ENCODE peak calls at places on chromosomes 13 and 19, in ten cellular contexts. One of them, this sample, is unnamed.

GRCh38 chr13:31227870-31228269 is 28.1 kb downstream of the B3GLCT start:
- DNase-seq in MCF 10A: no peak
- DNase-seq in HCT116: no peak
- DNase-seq in colonic mucosa: no peak
- DNase-seq in activated B cell treated with CpG ODN at 0.5 μM for 24 hours: no peak
- DNase-seq in omental fat pad: no peak
- DNase-seq in HepG2: no peak
- DNase-seq in fibroblast of mammary gland: no peak
- DNase-seq in WTC11: no peak
- DNase-seq in neural progenitor cell: no peak
- DNase-seq in this sample: no peak

GRCh38 chr13:19172007-19172646 is 9.5 kb downstream of the TUBA3C start:
- DNase-seq in MCF 10A: no peak
- DNase-seq in HCT116: no peak
- DNase-seq in colonic mucosa: no peak
- DNase-seq in activated B cell treated with CpG ODN at 0.5 μM for 24 hours: no peak
- DNase-seq in omental fat pad: no peak
- DNase-seq in HepG2: no peak
- DNase-seq in fibroblast of mammary gland: no peak
- DNase-seq in WTC11: no peak
- DNase-seq in neural progenitor cell: no peak
- DNase-seq in this sample: no peak

GRCh38 chr19:8109890-8110662 is 39.3 kb downstream of the FBN3 start:
- DNase-seq in MCF 10A: no peak
- DNase-seq in HCT116: no peak
- DNase-seq in colonic mucosa: no peak
- DNase-seq in activated B cell treated with CpG ODN at 0.5 μM for 24 hours: no peak
- DNase-seq in omental fat pad: no peak
- DNase-seq in HepG2: no peak
- DNase-seq in fibroblast of mammary gland: no peak
- DNase-seq in WTC11: no peak
- DNase-seq in neural progenitor cell: no peak
- DNase-seq in this sample: no peak

GRCh38 chr19:34335914-34336313 is 29.1 kb upstream of the GPI start:
- DNase-seq in MCF 10A: no peak
- DNase-seq in HCT116: no peak
- DNase-seq in colonic mucosa: no peak
- DNase-seq in activated B cell treated with CpG ODN at 0.5 μM for 24 hours: no peak
- DNase-seq in omental fat pad: no peak
- DNase-seq in HepG2: peak; percentile 57
- DNase-seq in fibroblast of mammary gland: no peak
- DNase-seq in WTC11: no peak
- DNase-seq in neural progenitor cell: no peak
- DNase-seq in this sample: no peak

GRCh38 chr19:55014714-55015113 is 23.4 kb downstream of the GP6 start:
- DNase-seq in MCF 10A: no peak
- DNase-seq in HCT116: no peak
- DNase-seq in colonic mucosa: no peak
- DNase-seq in activated B cell treated with CpG ODN at 0.5 μM for 24 hours: no peak
- DNase-seq in omental fat pad: no peak
- DNase-seq in HepG2: no peak
- DNase-seq in fibroblast of mammary gland: no peak
- DNase-seq in WTC11: no peak
- DNase-seq in neural progenitor cell: no peak
- DNase-seq in this sample: no peak

GRCh38 chr19:58572818-58573657 is at the start of gene MZF1:
- DNase-seq in MCF 10A: peak; percentile 100
- DNase-seq in HCT116: peak; percentile 100
- DNase-seq in colonic mucosa: peak; percentile 99
- DNase-seq in activated B cell treated with CpG ODN at 0.5 μM for 24 hours: peak; percentile 100
- DNase-seq in omental fat pad: peak; percentile 99
- DNase-seq in HepG2: peak; percentile 99
- DNase-seq in fibroblast of mammary gland: peak; percentile 100
- DNase-seq in WTC11: peak; percentile 99
- DNase-seq in neural progenitor cell: peak; percentile 100
- DNase-seq in this sample: peak; percentile 100

GRCh38 chr19:34481861-34482379 is 362 bp downstream of the WTIP start:
- DNase-seq in MCF 10A: peak; percentile 30
- DNase-seq in HCT116: no peak
- DNase-seq in colonic mucosa: no peak
- DNase-seq in activated B cell treated with CpG ODN at 0.5 μM for 24 hours: no peak
- DNase-seq in omental fat pad: no peak
- DNase-seq in HepG2: no peak
- DNase-seq in fibroblast of mammary gland: peak; percentile 56
- DNase-seq in WTC11: peak; percentile 39
- DNase-seq in neural progenitor cell: no peak
- DNase-seq in this sample: peak; percentile 70

GRCh38 chr19:42095814-42096230 is 19.9 kb downstream of the ZNF574 start:
- DNase-seq in MCF 10A: no peak
- DNase-seq in HCT116: no peak
- DNase-seq in colonic mucosa: no peak
- DNase-seq in activated B cell treated with CpG ODN at 0.5 μM for 24 hours: no peak
- DNase-seq in omental fat pad: no peak
- DNase-seq in HepG2: no peak
- DNase-seq in fibroblast of mammary gland: no peak
- DNase-seq in WTC11: peak; percentile 94
- DNase-seq in neural progenitor cell: peak; percentile 83
- DNase-seq in this sample: no peak

GRCh38 chr19:28333909-28334308 is 879.0 kb downstream of the UQCRFS1 start:
- DNase-seq in MCF 10A: no peak
- DNase-seq in HCT116: no peak
- DNase-seq in colonic mucosa: no peak
- DNase-seq in activated B cell treated with CpG ODN at 0.5 μM for 24 hours: no peak
- DNase-seq in omental fat pad: no peak
- DNase-seq in HepG2: no peak
- DNase-seq in fibroblast of mammary gland: no peak
- DNase-seq in WTC11: no peak
- DNase-seq in neural progenitor cell: no peak
- DNase-seq in this sample: no peak

GRCh38 chr19:40055832-40056504 is at the start of gene ZNF780B:
- DNase-seq in MCF 10A: peak; percentile 45
- DNase-seq in HCT116: peak; percentile 19
- DNase-seq in colonic mucosa: peak; percentile 85
- DNase-seq in activated B cell treated with CpG ODN at 0.5 μM for 24 hours: peak; percentile 67
- DNase-seq in omental fat pad: no peak
- DNase-seq in HepG2: peak; percentile 68
- DNase-seq in fibroblast of mammary gland: peak; percentile 54
- DNase-seq in WTC11: peak; percentile 50
- DNase-seq in neural progenitor cell: peak; percentile 63
- DNase-seq in this sample: peak; percentile 91

GRCh38 chr13:43444085-43444484 is 342.7 kb downstream of the ENOX1 start:
- DNase-seq in MCF 10A: no peak
- DNase-seq in HCT116: no peak
- DNase-seq in colonic mucosa: no peak
- DNase-seq in activated B cell treated with CpG ODN at 0.5 μM for 24 hours: no peak
- DNase-seq in omental fat pad: no peak
- DNase-seq in HepG2: no peak
- DNase-seq in fibroblast of mammary gland: no peak
- DNase-seq in WTC11: no peak
- DNase-seq in neural progenitor cell: no peak
- DNase-seq in this sample: no peak

GRCh38 chr13:95455782-95456181 is 96.7 kb upstream of the CLDN10 start:
- DNase-seq in MCF 10A: no peak
- DNase-seq in HCT116: no peak
- DNase-seq in colonic mucosa: no peak
- DNase-seq in activated B cell treated with CpG ODN at 0.5 μM for 24 hours: no peak
- DNase-seq in omental fat pad: no peak
- DNase-seq in HepG2: no peak
- DNase-seq in fibroblast of mammary gland: no peak
- DNase-seq in WTC11: no peak
- DNase-seq in neural progenitor cell: no peak
- DNase-seq in this sample: no peak

GRCh38 chr19:797528-798414 is 519 bp downstream of the PTBP1 start:
- DNase-seq in MCF 10A: peak; percentile 85
- DNase-seq in HCT116: peak; percentile 59
- DNase-seq in colonic mucosa: peak; percentile 91
- DNase-seq in activated B cell treated with CpG ODN at 0.5 μM for 24 hours: peak; percentile 86
- DNase-seq in omental fat pad: no peak
- DNase-seq in HepG2: peak; percentile 78
- DNase-seq in fibroblast of mammary gland: peak; percentile 85
- DNase-seq in WTC11: peak; percentile 82
- DNase-seq in neural progenitor cell: peak; percentile 96
- DNase-seq in this sample: peak; percentile 98

GRCh38 chr13:111344471-111345191 is 24.2 kb downstream of the TEX29 start:
- DNase-seq in MCF 10A: peak; percentile 16
- DNase-seq in HCT116: no peak
- DNase-seq in colonic mucosa: no peak
- DNase-seq in activated B cell treated with CpG ODN at 0.5 μM for 24 hours: no peak
- DNase-seq in omental fat pad: no peak
- DNase-seq in HepG2: peak; percentile 20
- DNase-seq in fibroblast of mammary gland: peak; percentile 27
- DNase-seq in WTC11: peak; percentile 85
- DNase-seq in neural progenitor cell: peak; percentile 91
- DNase-seq in this sample: peak; percentile 62

GRCh38 chr13:106286811-106287210 is 248.7 kb downstream of the EFNB2 start:
- DNase-seq in MCF 10A: no peak
- DNase-seq in HCT116: no peak
- DNase-seq in colonic mucosa: no peak
- DNase-seq in activated B cell treated with CpG ODN at 0.5 μM for 24 hours: no peak
- DNase-seq in omental fat pad: no peak
- DNase-seq in HepG2: no peak
- DNase-seq in fibroblast of mammary gland: no peak
- DNase-seq in WTC11: peak; percentile 16
- DNase-seq in neural progenitor cell: peak; percentile 42
- DNase-seq in this sample: no peak

GRCh38 chr13:74135306-74136088 is 1.3 kb upstream of the KLF12 start:
- DNase-seq in MCF 10A: peak; percentile 70
- DNase-seq in HCT116: no peak
- DNase-seq in colonic mucosa: peak; percentile 74
- DNase-seq in activated B cell treated with CpG ODN at 0.5 μM for 24 hours: peak; percentile 78
- DNase-seq in omental fat pad: no peak
- DNase-seq in HepG2: no peak
- DNase-seq in fibroblast of mammary gland: peak; percentile 66
- DNase-seq in WTC11: peak; percentile 78
- DNase-seq in neural progenitor cell: peak; percentile 93
- DNase-seq in this sample: peak; percentile 91

GRCh38 chr13:74134777-74135305 is 637 bp upstream of the KLF12 start:
- DNase-seq in MCF 10A: peak; percentile 47
- DNase-seq in HCT116: no peak
- DNase-seq in colonic mucosa: peak; percentile 70
- DNase-seq in activated B cell treated with CpG ODN at 0.5 μM for 24 hours: peak; percentile 76
- DNase-seq in omental fat pad: no peak
- DNase-seq in HepG2: no peak
- DNase-seq in fibroblast of mammary gland: no peak
- DNase-seq in WTC11: peak; percentile 32
- DNase-seq in neural progenitor cell: peak; percentile 72
- DNase-seq in this sample: peak; percentile 86

GRCh38 chr13:74134226-74134776 is at the start of gene KLF12:
- DNase-seq in MCF 10A: peak; percentile 88
- DNase-seq in HCT116: peak; percentile 60
- DNase-seq in colonic mucosa: peak; percentile 93
- DNase-seq in activated B cell treated with CpG ODN at 0.5 μM for 24 hours: peak; percentile 86
- DNase-seq in omental fat pad: peak; percentile 31
- DNase-seq in HepG2: peak; percentile 59
- DNase-seq in fibroblast of mammary gland: peak; percentile 95
- DNase-seq in WTC11: peak; percentile 83
- DNase-seq in neural progenitor cell: peak; percentile 95
- DNase-seq in this sample: peak; percentile 95

GRCh38 chr13:74133657-74134201 is 475 bp downstream of the KLF12 start:
- DNase-seq in MCF 10A: peak; percentile 73
- DNase-seq in HCT116: peak; percentile 29
- DNase-seq in colonic mucosa: peak; percentile 82
- DNase-seq in activated B cell treated with CpG ODN at 0.5 μM for 24 hours: peak; percentile 79
- DNase-seq in omental fat pad: peak; percentile 28
- DNase-seq in HepG2: peak; percentile 35
- DNase-seq in fibroblast of mammary gland: peak; percentile 94
- DNase-seq in WTC11: peak; percentile 83
- DNase-seq in neural progenitor cell: peak; percentile 89
- DNase-seq in this sample: peak; percentile 94

DNA sequence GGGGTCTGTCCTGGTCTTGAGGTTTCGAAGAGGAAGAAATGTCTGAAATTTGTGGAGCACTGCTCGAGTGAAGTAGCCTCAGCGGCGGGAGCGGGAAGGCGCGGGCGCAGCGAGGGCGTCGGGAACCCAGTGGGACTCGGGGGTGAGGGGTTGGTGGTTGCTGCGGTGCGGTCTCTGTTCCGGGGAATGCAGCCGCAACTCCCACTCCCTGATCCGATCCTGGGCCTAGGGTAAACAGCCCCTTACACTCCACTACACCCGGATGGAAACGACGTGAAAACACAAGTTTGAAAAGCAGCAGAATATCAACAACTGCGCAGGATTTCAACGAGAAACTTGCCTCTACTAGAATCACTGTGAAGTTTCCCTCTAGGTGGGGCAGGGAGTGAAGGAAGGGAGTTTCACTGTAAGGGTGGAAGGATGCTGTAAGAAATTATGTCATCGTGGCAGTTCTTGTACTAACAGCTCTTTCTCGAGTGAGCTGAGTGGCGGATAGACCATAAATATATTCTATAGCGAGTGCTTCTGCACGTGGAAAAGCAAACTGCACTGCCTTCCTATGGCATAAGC is 2.0 kb upstream of the KLF12 start:
- DNase-seq in MCF 10A: peak; percentile 27
- DNase-seq in HCT116: no peak
- DNase-seq in colonic mucosa: peak; percentile 51
- DNase-seq in activated B cell treated with CpG ODN at 0.5 μM for 24 hours: no peak
- DNase-seq in omental fat pad: no peak
- DNase-seq in HepG2: no peak
- DNase-seq in fibroblast of mammary gland: peak; percentile 53
- DNase-seq in WTC11: peak; percentile 35
- DNase-seq in neural progenitor cell: no peak
- DNase-seq in this sample: no peak
- TF ChIP-seq CTCF in MCF 10A: no peak
- TF ChIP-seq CTCF in HCT116: no peak
- TF ChIP-seq CTCF in colonic mucosa: no peak
- TF ChIP-seq CTCF in activated B cell treated with CpG ODN at 0.5 μM for 24 hours: no peak
- TF ChIP-seq CTCF in omental fat pad: no peak
- TF ChIP-seq CTCF in HepG2: no peak
- TF ChIP-seq CTCF in fibroblast of mammary gland: no peak
- TF ChIP-seq CTCF in WTC11: no peak
- TF ChIP-seq CTCF in neural progenitor cell: no peak
- TF ChIP-seq CTCF in this sample: no peak

GRCh38 chr13:80923907-80924306 is 583.0 kb upstream of the SPRY2 start:
- DNase-seq in MCF 10A: peak; percentile 21
- DNase-seq in HCT116: no peak
- DNase-seq in colonic mucosa: no peak
- DNase-seq in activated B cell treated with CpG ODN at 0.5 μM for 24 hours: no peak
- DNase-seq in omental fat pad: no peak
- DNase-seq in HepG2: no peak
- DNase-seq in fibroblast of mammary gland: peak; percentile 27
- DNase-seq in WTC11: peak; percentile 12
- DNase-seq in neural progenitor cell: peak; percentile 36
- DNase-seq in this sample: no peak
- TF ChIP-seq CTCF in MCF 10A: no peak
- TF ChIP-seq CTCF in HCT116: no peak
- TF ChIP-seq CTCF in colonic mucosa: no peak
- TF ChIP-seq CTCF in activated B cell treated with CpG ODN at 0.5 μM for 24 hours: no peak
- TF ChIP-seq CTCF in omental fat pad: no peak
- TF ChIP-seq CTCF in HepG2: no peak
- TF ChIP-seq CTCF in fibroblast of mammary gland: peak; percentile 30
- TF ChIP-seq CTCF in WTC11: no peak
- TF ChIP-seq CTCF in neural progenitor cell: peak; percentile 51
- TF ChIP-seq CTCF in this sample: no peak

GRCh38 chr13:102657630-102658029 is 37.2 kb downstream of the METTL21C start:
- DNase-seq in MCF 10A: no peak
- DNase-seq in HCT116: no peak
- DNase-seq in colonic mucosa: no peak
- DNase-seq in activated B cell treated with CpG ODN at 0.5 μM for 24 hours: no peak
- DNase-seq in omental fat pad: no peak
- DNase-seq in HepG2: no peak
- DNase-seq in fibroblast of mammary gland: peak; percentile 9
- DNase-seq in WTC11: no peak
- DNase-seq in neural progenitor cell: no peak
- DNase-seq in this sample: no peak
- TF ChIP-seq CTCF in MCF 10A: no peak
- TF ChIP-seq CTCF in HCT116: peak; percentile 25
- TF ChIP-seq CTCF in colonic mucosa: no peak
- TF ChIP-seq CTCF in activated B cell treated with CpG ODN at 0.5 μM for 24 hours: no peak
- TF ChIP-seq CTCF in omental fat pad: no peak
- TF ChIP-seq CTCF in HepG2: no peak
- TF ChIP-seq CTCF in fibroblast of mammary gland: peak; percentile 42
- TF ChIP-seq CTCF in WTC11: no peak
- TF ChIP-seq CTCF in neural progenitor cell: peak; percentile 32
- TF ChIP-seq CTCF in this sample: no peak

GRCh38 chr13:110274687-110275086 is 32.3 kb downstream of the COL4A1 start:
- DNase-seq in MCF 10A: peak; percentile 15
- DNase-seq in HCT116: no peak
- DNase-seq in colonic mucosa: no peak
- DNase-seq in activated B cell treated with CpG ODN at 0.5 μM for 24 hours: no peak
- DNase-seq in omental fat pad: no peak
- DNase-seq in HepG2: no peak
- DNase-seq in fibroblast of mammary gland: no peak
- DNase-seq in WTC11: no peak
- DNase-seq in neural progenitor cell: peak; percentile 38
- DNase-seq in this sample: peak; percentile 67
- TF ChIP-seq CTCF in MCF 10A: peak; percentile 20
- TF ChIP-seq CTCF in HCT116: peak; percentile 36
- TF ChIP-seq CTCF in colonic mucosa: no peak
- TF ChIP-seq CTCF in activated B cell treated with CpG ODN at 0.5 μM for 24 hours: no peak
- TF ChIP-seq CTCF in omental fat pad: no peak
- TF ChIP-seq CTCF in HepG2: no peak
- TF ChIP-seq CTCF in fibroblast of mammary gland: peak; percentile 23
- TF ChIP-seq CTCF in WTC11: no peak
- TF ChIP-seq CTCF in neural progenitor cell: peak; percentile 39
- TF ChIP-seq CTCF in this sample: no peak

This sample was measured in lower leg skin.